ENCODE peak calls at places on chromosome 10, in five cellular contexts. H, Q, E, B and J are unnamed samples.
A peak's percentile ranks its signal among the peaks of the same experiment; 100 is the strongest.

GRCh38 chr10:84424731-84425165 is 96.4 kb downstream of the CCSER2 start:
- DNase-seq in H (peak; percentile 97), B (no peak), E (peak; percentile 76), Q (peak; percentile 95), J (peak; percentile 79)

GRCh38 chr10:68154211-68154497 is 44.9 kb downstream of the MYPN start:
- DNase-seq in B (no peak), H (peak; percentile 63), Q (no peak), E (peak; percentile 73), J (no peak)

GRCh38 chr10:48450233-48450810 is 143.8 kb downstream of the MAPK8 start:
- DNase-seq in H (no peak), B (no peak), Q (no peak), E (no peak), J (no peak)

GRCh38 chr10:82267465-82267864 is 392.5 kb downstream of the NRG3 start:
- DNase-seq in Q (peak; percentile 57), H (no peak), E (no peak), B (peak; percentile 21), J (no peak)

GRCh38 chr10:74079028-74079913 is 71.4 kb downstream of the AP3M1 start:
- DNase-seq in Q (no peak), E (no peak), H (peak; percentile 68), B (no peak), J (no peak)

GRCh38 chr10:91289295-91289694 is 68.8 kb downstream of the PCGF5 start:
- DNase-seq in Q (no peak), E (no peak), B (no peak), H (no peak), J (no peak)

GRCh38 chr10:12348341-12348869 is 942 bp upstream of the CAMK1D start:
- DNase-seq in B (no peak), E (no peak), H (no peak), Q (no peak), J (no peak)

GRCh38 chr10:132899054-132899750 is 43.2 kb downstream of the CFAP46 start:
- DNase-seq in H (no peak), E (peak; percentile 46), B (no peak), Q (no peak), J (no peak)

GRCh38 chr10:62618576-62619408 is 185.7 kb upstream of the ADO start:
- DNase-seq in B (peak; percentile 61), E (no peak), Q (no peak), H (peak; percentile 73), J (peak; percentile 52)

GRCh38 chr10:73653701-73654100 is 2.1 kb downstream of the SYNPO2L start:
- DNase-seq in Q (no peak), H (peak; percentile 26), E (no peak), B (peak; percentile 63), J (peak; percentile 18)

GRCh38 chr10:3774018-3774813 is 10.8 kb downstream of the KLF6 start:
- DNase-seq in Q (peak; percentile 86), E (no peak), B (no peak), H (peak; percentile 88), J (peak; percentile 31)

GRCh38 chr10:60414111-60414510 is 24.4 kb upstream of the ANK3 start:
- DNase-seq in E (no peak), H (no peak), B (no peak), Q (no peak), J (no peak)

GRCh38 chr10:5964736-5965135 is 12.6 kb downstream of the IL15RA start:
- DNase-seq in E (no peak), Q (no peak), B (no peak), H (no peak), J (no peak)

GRCh38 chr10:112295853-112296830 is 12.9 kb downstream of the TECTB start:
- DNase-seq in B (no peak), H (no peak), Q (no peak), E (no peak), J (peak; percentile 67)

GRCh38 chr10:44873156-44873555 is 38.0 kb upstream of the TMEM72 start:
- DNase-seq in B (no peak), H (no peak), E (no peak), Q (no peak), J (no peak)

GRCh38 chr10:33820531-33820930 is 486.1 kb upstream of the NRP1 start:
- DNase-seq in H (no peak), Q (no peak), E (no peak), B (no peak), J (no peak)

GRCh38 chr10:88342733-88343310 is 240.3 kb downstream of the RNLS start:
- DNase-seq in B (no peak), H (no peak), Q (no peak), E (no peak), J (no peak)

GRCh38 chr10:79189853-79190435 is 121.2 kb downstream of the ZMIZ1 start:
- DNase-seq in H (no peak), B (no peak), Q (peak; percentile 80), E (no peak), J (peak; percentile 70)

GRCh38 chr10:60175418-60175817 is 214.3 kb downstream of the ANK3 start:
- DNase-seq in E (no peak), B (no peak), Q (no peak), H (no peak), J (no peak)

GRCh38 chr10:102511562-102512274 is 7.9 kb downstream of the SUFU start:
- DNase-seq in B (peak; percentile 59), Q (no peak), E (no peak), H (no peak), J (no peak)

GRCh38 chr10:22476601-22477364 is 131.5 kb downstream of the SPAG6 start:
- DNase-seq in Q (no peak), E (no peak), B (no peak), H (no peak), J (no peak)

GRCh38 chr10:88897019-88897853 is 17.2 kb downstream of the STAMBPL1 start:
- DNase-seq in Q (no peak), E (no peak), H (no peak), B (no peak), J (no peak)

GRCh38 chr10:94299417-94299816 is 63.3 kb downstream of the NOC3L start:
- DNase-seq in Q (peak; percentile 71), E (no peak), H (peak; percentile 80), B (peak; percentile 30), J (peak; percentile 45)

GRCh38 chr10:79561257-79561656 is 1.1 kb upstream of the SFTPA2 start:
- DNase-seq in Q (no peak), H (no peak), E (no peak), B (no peak), J (no peak)

GRCh38 chr10:7577206-7577978 is 89.4 kb downstream of the ITIH5 start:
- DNase-seq in Q (no peak), H (no peak), B (no peak), E (no peak), J (no peak)

GRCh38 chr10:18616337-18616736 is 35.0 kb downstream of the NSUN6 start:
- DNase-seq in H (no peak), B (no peak), Q (no peak), E (no peak), J (no peak)

GRCh38 chr10:33277135-33277536 is 57.3 kb downstream of the NRP1 start:
- DNase-seq in H (no peak), B (no peak), Q (no peak), E (peak; percentile 80), J (no peak)

GRCh38 chr10:25695586-25695985 is 238.4 kb upstream of the MYO3A start:
- DNase-seq in E (no peak), Q (no peak), H (no peak), B (no peak), J (no peak)
- TF ChIP-seq CTCF in E (no peak), Q (no peak), H (no peak), B (no peak), J (no peak)

DNA sequence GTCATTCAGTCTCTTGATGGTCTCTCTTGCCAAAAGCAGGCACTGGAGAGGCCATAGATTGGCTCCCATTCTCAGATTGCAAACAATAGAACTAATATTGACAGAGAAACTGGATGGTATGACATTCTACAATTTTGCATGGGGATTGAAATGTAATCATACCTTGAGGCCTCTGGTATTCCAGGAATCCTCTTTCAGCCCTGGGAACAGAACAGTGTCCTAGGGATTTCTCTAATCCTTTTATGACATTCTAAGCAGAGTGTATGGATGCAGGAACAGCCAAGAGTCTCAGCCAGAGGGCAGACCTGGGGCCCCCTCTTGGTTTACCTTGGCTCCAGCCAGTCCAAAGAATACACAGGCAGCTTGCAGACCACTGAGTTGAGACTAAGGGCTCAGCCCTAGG is 206.4 kb downstream of the KCNMA1 start:
- DNase-seq in B (no peak), Q (no peak), E (no peak), H (no peak), J (no peak)
- TF ChIP-seq CTCF in B (no peak), Q (no peak), E (no peak), H (peak; percentile 16), J (no peak)

GRCh38 chr10:117545141-117546019 is 2.8 kb downstream of the EMX2 start:
- DNase-seq in Q (no peak), B (no peak), E (no peak), H (no peak), J (no peak)

GRCh38 chr10:117546020-117546629 is 3.6 kb downstream of the EMX2 start:
- DNase-seq in E (no peak), B (no peak), Q (no peak), H (no peak), J (no peak)

GRCh38 chr10:117547301-117548153 is 5.0 kb downstream of the EMX2 start:
- DNase-seq in H (no peak), B (no peak), E (no peak), Q (no peak), J (no peak)

GRCh38 chr10:117548191-117548668 is 5.7 kb downstream of the EMX2 start:
- DNase-seq in B (no peak), E (no peak), Q (no peak), H (no peak), J (no peak)

DNA sequence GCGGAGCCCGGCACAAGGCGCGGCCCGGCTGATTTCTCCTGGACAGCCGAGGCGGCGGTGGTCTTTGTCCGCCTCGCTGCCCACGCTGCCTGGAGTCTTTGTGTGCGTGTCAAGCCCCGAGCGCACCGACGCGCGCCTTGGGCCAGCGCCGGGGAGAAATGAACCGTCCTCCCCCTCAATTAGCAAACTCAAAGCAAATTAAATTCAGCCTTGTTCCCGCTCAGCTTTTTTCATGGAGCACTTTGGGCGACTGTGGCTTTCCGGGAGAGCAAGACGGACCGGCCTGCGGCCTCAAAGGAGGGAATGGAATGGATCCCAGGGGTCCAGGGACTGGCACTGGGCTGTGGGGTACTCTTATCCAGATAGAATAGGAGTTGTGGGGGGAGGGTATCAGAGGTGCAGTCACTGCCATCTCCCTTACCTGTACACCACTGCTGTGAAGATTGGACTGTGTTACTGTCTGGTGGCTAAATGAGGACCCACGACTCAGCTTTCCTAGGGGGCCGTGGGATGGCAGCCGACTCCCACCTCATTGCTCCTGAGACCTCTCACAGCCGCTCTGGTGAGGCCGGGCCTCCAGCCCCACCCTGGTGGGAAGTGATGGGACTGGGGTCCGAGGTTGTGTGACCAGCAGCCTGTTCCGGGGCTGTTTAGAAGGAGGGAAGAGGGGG is 4.2 kb downstream of the EMX2 start:
- DNase-seq in E (no peak), B (no peak), H (no peak), Q (no peak), J (no peak)
- TF ChIP-seq CTCF in E (no peak), B (no peak), H (no peak), Q (no peak), J (no peak)

GRCh38 chr10:117254338-117254737 is 13.4 kb downstream of the SLC18A2 start:
- DNase-seq in H (no peak), B (no peak), Q (no peak), E (no peak), J (no peak)

GRCh38 chr10:117255835-117256460 is 15.0 kb downstream of the SLC18A2 start:
- DNase-seq in H (no peak), E (no peak), Q (no peak), B (no peak), J (no peak)

GRCh38 chr10:117256910-117257309 is 16.0 kb downstream of the SLC18A2 start:
- DNase-seq in B (no peak), E (no peak), H (no peak), Q (no peak), J (no peak)

GRCh38 chr10:117253908-117254307 is 13.0 kb downstream of the SLC18A2 start:
- DNase-seq in H (no peak), B (no peak), Q (no peak), E (no peak), J (no peak)

GRCh38 chr10:117254774-117255735 is 14.1 kb downstream of the SLC18A2 start:
- DNase-seq in E (no peak), B (no peak), Q (no peak), H (no peak), J (no peak)
- TF ChIP-seq CTCF in E (no peak), B (no peak), Q (no peak), H (no peak), J (no peak)